ENCODE peak calls at places on chromosomes 13 and 19, in eight cellular contexts. N is sigmoid colon, Q is heart left ventricle, Y is M059J, T is foreskin fibroblast, S is NCI-H748 treated with DMSO at 0.1 percent for 48 hours, V is neural progenitor cell, H is cardiac fibroblast. E is an unnamed sample.

GRCh38 chr19:44694184-44694579 is 4.8 kb upstream of the CEACAM16 start:
- DNase-seq in N (no peak), Q (no peak), Y (no peak), T (no peak), S (no peak), V (no peak), H (no peak), E (no peak)

GRCh38 chr13:30159446-30159839 is 147.9 kb downstream of the KATNAL1 start:
- DNase-seq in N (peak), Q (no peak), Y (peak), T (peak), S (no peak), V (no peak), H (peak), E (no peak)

GRCh38 chr13:22278336-22278929 is 607.6 kb downstream of the FGF9 start:
- DNase-seq in N (no peak), Q (peak), Y (peak), T (no peak), S (peak), V (peak), H (peak), E (peak)

GRCh38 chr13:29111446-29111845 is 291.3 kb downstream of the MTUS2 start:
- DNase-seq in N (no peak), Q (no peak), Y (peak), T (no peak), S (no peak), V (no peak), H (no peak), E (no peak)

GRCh38 chr13:97220151-97220900 is 1.8 kb upstream of the MBNL2 start:
- DNase-seq in N (no peak), Q (no peak), Y (no peak), T (no peak), S (no peak), V (no peak), H (no peak), E (no peak)

GRCh38 chr19:35228177-35228930 is at the start of gene FAM187B:
- DNase-seq in N (no peak), Q (no peak), Y (no peak), T (no peak), S (no peak), V (no peak), H (no peak), E (no peak)

GRCh38 chr19:50449236-50449899 is 16.7 kb downstream of the MYBPC2 start:
- DNase-seq in N (no peak), Q (no peak), Y (peak), T (no peak), S (no peak), V (no peak), H (no peak), E (no peak)

GRCh38 chr19:43777163-43777700 is 3.5 kb downstream of the KCNN4 start:
- DNase-seq in N (no peak), Q (peak), Y (peak), T (peak), S (no peak), V (no peak), H (peak), E (no peak)

GRCh38 chr19:39339636-39340035 is 2.6 kb upstream of the SAMD4B start:
- DNase-seq in N (no peak), Q (no peak), Y (no peak), T (no peak), S (no peak), V (no peak), H (no peak), E (no peak)

GRCh38 chr13:68369739-68370138 is 1139.6 kb upstream of the PCDH9 start:
- DNase-seq in N (no peak), Q (no peak), Y (no peak), T (no peak), S (peak), V (no peak), H (no peak), E (no peak)

GRCh38 chr19:7687177-7687576 is 6.5 kb downstream of the TRAPPC5 start:
- DNase-seq in N (no peak), Q (no peak), Y (no peak), T (no peak), S (no peak), V (no peak), H (no peak), E (no peak)

GRCh38 chr19:9295411-9295849 is 14.2 kb downstream of the ZNF699 start:
- DNase-seq in N (no peak), Q (no peak), Y (peak), T (no peak), S (no peak), V (no peak), H (no peak), E (no peak)